ENCODE peak calls at places on chromosomes 2 and 18, in seven cellular contexts. F is 8988T, V is mucosa of gallbladder, G is AML-193, D is fibroblast of mammary gland, C is B cell, P is AG09319. J is an unnamed sample.

GRCh38 chr2:28838971-28839370 is 28.3 kb downstream of the SPDYA start:
- DNase-seq in F (no peak), V (no peak), G (no peak), D (no peak), C (no peak), P (no peak), J (no peak)

GRCh38 chr2:18362696-18363095 is 197.8 kb downstream of the RDH14 start:
- DNase-seq in F (no peak), V (no peak), G (no peak), D (peak), C (no peak), P (peak), J (no peak)

GRCh38 chr2:45379399-45380087 is 231.5 kb downstream of the SRBD1 start:
- DNase-seq in F (no peak), V (no peak), G (no peak), D (no peak), C (no peak), P (no peak), J (no peak)

GRCh38 chr2:9844036-9844483 is 786 bp downstream of the TAF1B start:
- DNase-seq in F (no peak), V (no peak), G (no peak), D (peak), C (no peak), P (no peak), J (no peak)

GRCh38 chr2:177329035-177329434 is 63.5 kb upstream of the AGPS start:
- DNase-seq in F (no peak), V (no peak), G (no peak), D (no peak), C (no peak), P (no peak), J (no peak)

GRCh38 chr2:190205643-190206042 is 114.0 kb downstream of the HIBCH start:
- DNase-seq in F (no peak), V (no peak), G (no peak), D (peak), C (no peak), P (no peak), J (no peak)

GRCh38 chr2:24721470-24721869 is 71.7 kb downstream of the PTRHD1 start:
- DNase-seq in F (no peak), V (peak), G (no peak), D (peak), C (no peak), P (peak), J (peak)

GRCh38 chr2:3198119-3198518 is 179.5 kb downstream of the EIPR1 start:
- DNase-seq in F (no peak), V (no peak), G (no peak), D (peak), C (no peak), P (no peak), J (no peak)

GRCh38 chr2:159022019-159022418 is 53.6 kb downstream of the TANC1 start:
- DNase-seq in F (no peak), V (no peak), G (no peak), D (no peak), C (no peak), P (no peak), J (no peak)

GRCh38 chr2:102848366-102848839 is 86.6 kb downstream of the TMEM182 start:
- DNase-seq in F (peak), V (peak), G (no peak), D (peak), C (no peak), P (no peak), J (peak)

GRCh38 chr18:10562773-10563160 is 36.9 kb downstream of the NAPG start:
- DNase-seq in F (no peak), V (no peak), G (no peak), D (no peak), C (no peak), P (no peak), J (no peak)

GRCh38 chr2:74045454-74045853 is 60.7 kb downstream of the TET3 start:
- DNase-seq in F (no peak), V (no peak), G (no peak), D (peak), C (no peak), P (no peak), J (no peak)

GRCh38 chr2:19474128-19474527 is 115.7 kb upstream of the OSR1 start:
- DNase-seq in F (no peak), V (peak), G (peak), D (peak), C (no peak), P (peak), J (peak)

GRCh38 chr2:238097988-238098853 is 1.9 kb upstream of the ESPNL start:
- DNase-seq in F (peak), V (peak), G (no peak), D (peak), C (peak), P (peak), J (peak)

GRCh38 chr2:181466661-181467576 is 9.7 kb downstream of the ITGA4 start:
- DNase-seq in F (no peak), V (peak), G (peak), D (peak), C (no peak), P (no peak), J (no peak)

J was measured in GM20000.